ENCODE peak calls at places on chromosomes 6 and 20, in eight cellular contexts. H is HFF-Myc, U is GM23338, N is AG04449, S is endothelial cell, G is PC-3, C is psoas muscle, D is heart right ventricle. I is an unnamed sample.

GRCh38 chr6:101294676-101295075 is 98.8 kb upstream of the GRIK2 start:
- DNase-seq in H (no peak), U (no peak), N (no peak), S (no peak), G (peak), C (no peak), D (no peak), I (no peak)

GRCh38 chr6:48111143-48111506 is at the start of gene PTCHD4:
- DNase-seq in H (peak), U (peak), N (no peak), S (peak), G (peak), C (no peak), D (no peak), I (no peak)

GRCh38 chr6:164097557-164098398 is 683.3 kb downstream of the QKI start:
- DNase-seq in H (no peak), U (peak), N (no peak), S (peak), G (peak), C (peak), D (no peak), I (no peak)

GRCh38 chr6:135054238-135054574 is 416 bp downstream of the HBS1L start:
- DNase-seq in H (no peak), U (no peak), N (no peak), S (no peak), G (peak), C (no peak), D (no peak), I (no peak)

GRCh38 chr6:42007286-42007685 is 43.0 kb upstream of the TAF8 start:
- DNase-seq in H (no peak), U (no peak), N (no peak), S (no peak), G (no peak), C (no peak), D (no peak), I (no peak)

GRCh38 chr20:25082498-25082873 is 545 bp upstream of the VSX1 start:
- DNase-seq in H (no peak), U (no peak), N (no peak), S (no peak), G (no peak), C (peak), D (no peak), I (no peak)

GRCh38 chr6:104597541-104598050 is 262.1 kb downstream of the HACE1 start:
- DNase-seq in H (peak), U (peak), N (peak), S (no peak), G (peak), C (no peak), D (no peak), I (no peak)

GRCh38 chr6:155212616-155213380 is 51.0 kb upstream of the CLDN20 start:
- DNase-seq in H (no peak), U (no peak), N (no peak), S (no peak), G (peak), C (no peak), D (no peak), I (no peak)

GRCh38 chr20:8489094-8489883 is 357.2 kb downstream of the PLCB1 start:
- DNase-seq in H (no peak), U (no peak), N (no peak), S (no peak), G (no peak), C (no peak), D (no peak), I (no peak)

GRCh38 chr20:19265646-19266374 is 53.4 kb downstream of the SLC24A3 start:
- DNase-seq in H (no peak), U (peak), N (no peak), S (no peak), G (no peak), C (no peak), D (no peak), I (no peak)

GRCh38 chr6:16544006-16544405 is 217.3 kb downstream of the ATXN1 start:
- DNase-seq in H (no peak), U (peak), N (no peak), S (peak), G (no peak), C (peak), D (peak), I (no peak)

GRCh38 chr6:114083251-114083650 is 112.3 kb upstream of the HDAC2 start:
- DNase-seq in H (no peak), U (no peak), N (no peak), S (no peak), G (no peak), C (no peak), D (no peak), I (no peak)

GRCh38 chr20:9535457-9535856 is 21.1 kb downstream of the LAMP5 start:
- DNase-seq in H (no peak), U (no peak), N (no peak), S (no peak), G (no peak), C (no peak), D (no peak), I (no peak)

GRCh38 chr6:158028876-158029275 is 47.2 kb downstream of the SYNJ2 start:
- DNase-seq in H (no peak), U (no peak), N (no peak), S (no peak), G (no peak), C (no peak), D (no peak), I (peak)

GRCh38 chr6:27726620-27727023 is 185.6 kb downstream of the OR2B2 start:
- DNase-seq in H (peak), U (peak), N (no peak), S (no peak), G (peak), C (no peak), D (no peak), I (no peak)

GRCh38 chr20:54172532-54172855 is 1.3 kb downstream of the CYP24A1 start:
- DNase-seq in H (no peak), U (no peak), N (no peak), S (no peak), G (peak), C (no peak), D (no peak), I (no peak)

GRCh38 chr20:45774933-45775332 is 16.8 kb downstream of the WFDC3 start:
- DNase-seq in H (no peak), U (no peak), N (no peak), S (no peak), G (no peak), C (no peak), D (no peak), I (no peak)

GRCh38 chr6:131923356-131923755 is 27.8 kb downstream of the CCN2 start:
- DNase-seq in H (peak), U (peak), N (no peak), S (peak), G (peak), C (no peak), D (no peak), I (no peak)

GRCh38 chr6:152648090-152648489 is 10.9 kb upstream of the SYNE1 start:
- DNase-seq in H (no peak), U (no peak), N (no peak), S (no peak), G (no peak), C (no peak), D (no peak), I (no peak)

GRCh38 chr6:56604186-56604585 is 38.5 kb downstream of the DST start:
- DNase-seq in H (no peak), U (no peak), N (no peak), S (no peak), G (no peak), C (no peak), D (no peak), I (no peak)

GRCh38 chr6:168355716-168356522 is 36.3 kb upstream of the DACT2 start:
- DNase-seq in H (no peak), U (peak), N (no peak), S (peak), G (no peak), C (peak), D (peak), I (no peak)

GRCh38 chr6:33607126-33607783 is 13.9 kb upstream of the ITPR3 start:
- DNase-seq in H (no peak), U (no peak), N (no peak), S (no peak), G (no peak), C (no peak), D (no peak), I (no peak)

GRCh38 chr20:50772418-50773185 is 22.3 kb upstream of the BCAS4 start:
- DNase-seq in H (no peak), U (no peak), N (no peak), S (no peak), G (no peak), C (no peak), D (no peak), I (no peak)

GRCh38 chr6:41258196-41258493 is 28.3 kb downstream of the TREM1 start:
- DNase-seq in H (no peak), U (no peak), N (no peak), S (no peak), G (no peak), C (no peak), D (no peak), I (no peak)

GRCh38 chr20:41161886-41162285 is 24.5 kb downstream of the PLCG1 start:
- DNase-seq in H (no peak), U (no peak), N (no peak), S (no peak), G (no peak), C (no peak), D (no peak), I (no peak)

GRCh38 chr6:84639396-84639795 is 125.0 kb downstream of the TBX18 start:
- DNase-seq in H (no peak), U (no peak), N (no peak), S (no peak), G (peak), C (no peak), D (no peak), I (no peak)

GRCh38 chr6:89413006-89413400 is 930 bp upstream of the RRAGD start:
- DNase-seq in H (no peak), U (no peak), N (no peak), S (no peak), G (no peak), C (no peak), D (no peak), I (no peak)

GRCh38 chr6:354631-355280 is 36.8 kb upstream of the IRF4 start:
- DNase-seq in H (no peak), U (no peak), N (no peak), S (no peak), G (no peak), C (no peak), D (no peak), I (no peak)

GRCh38 chr6:136226027-136226673 is 24.0 kb downstream of the MTFR2 start:
- DNase-seq in H (no peak), U (peak), N (no peak), S (peak), G (peak), C (peak), D (no peak), I (peak)

GRCh38 chr6:91081452-91082067 is 494.7 kb upstream of the MAP3K7 start:
- DNase-seq in H (peak), U (peak), N (peak), S (peak), G (peak), C (no peak), D (no peak), I (no peak)

GRCh38 chr6:117149324-117149723 is 116.0 kb upstream of the VGLL2 start:
- DNase-seq in H (no peak), U (no peak), N (no peak), S (no peak), G (no peak), C (no peak), D (no peak), I (no peak)

GRCh38 chr6:102732908-102733307 is 1339.4 kb downstream of the GRIK2 start:
- DNase-seq in H (peak), U (no peak), N (no peak), S (no peak), G (peak), C (no peak), D (no peak), I (no peak)

GRCh38 chr6:134908906-134909516 is 40.9 kb downstream of the ALDH8A1 start:
- DNase-seq in H (peak), U (no peak), N (peak), S (no peak), G (peak), C (peak), D (peak), I (peak)

GRCh38 chr6:155528982-155529453 is 73.4 kb upstream of the NOX3 start:
- DNase-seq in H (peak), U (no peak), N (peak), S (no peak), G (peak), C (no peak), D (no peak), I (peak)

GRCh38 chr6:17093692-17094091 is 8.2 kb upstream of the STMND1 start:
- DNase-seq in H (no peak), U (peak), N (no peak), S (no peak), G (peak), C (no peak), D (no peak), I (no peak)

GRCh38 chr6:118377711-118378414 is 170.2 kb upstream of the PLN start:
- DNase-seq in H (no peak), U (peak), N (no peak), S (no peak), G (no peak), C (peak), D (peak), I (no peak)

GRCh38 chr20:58883243-58883691 is 30.8 kb downstream of the GNAS start:
- DNase-seq in H (no peak), U (peak), N (no peak), S (no peak), G (no peak), C (no peak), D (no peak), I (no peak)

GRCh38 chr6:40222354-40222753 is 288.1 kb upstream of the MOCS1 start:
- DNase-seq in H (no peak), U (no peak), N (no peak), S (no peak), G (no peak), C (no peak), D (no peak), I (no peak)

GRCh38 chr6:151084275-151084674 is 155.5 kb upstream of the AKAP12 start:
- DNase-seq in H (no peak), U (no peak), N (no peak), S (no peak), G (no peak), C (no peak), D (no peak), I (no peak)

DNA sequence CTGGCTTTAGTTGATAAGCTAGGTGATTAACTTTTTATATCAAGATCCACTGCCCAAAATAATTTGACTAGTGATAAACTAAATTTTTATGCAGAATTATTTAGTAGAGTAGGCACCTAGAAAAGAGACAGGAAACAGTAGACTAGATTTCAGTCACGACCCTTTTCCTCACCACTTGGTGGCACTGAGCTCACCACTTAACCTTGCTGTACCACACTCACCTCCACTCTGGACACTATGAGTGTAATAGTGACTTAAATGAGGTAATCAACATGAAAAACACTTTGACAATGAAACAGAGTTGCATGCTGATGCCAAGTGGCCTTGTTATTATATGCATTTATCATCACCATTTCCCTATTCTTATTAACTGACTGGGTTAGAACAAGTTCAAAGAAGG is 730.4 kb downstream of the KIF16B start:
- DNase-seq in H (no peak), U (no peak), N (no peak), S (no peak), G (peak), C (no peak), D (no peak), I (no peak)
- TF ChIP-seq CTCF in H (no peak), U (peak), N (no peak), S (no peak), G (peak), C (no peak), D (no peak), I (no peak)

GRCh38 chr6:95837890-95838289 is 177.9 kb upstream of the FUT9 start:
- DNase-seq in H (no peak), U (no peak), N (no peak), S (no peak), G (no peak), C (no peak), D (no peak), I (no peak)

GRCh38 chr6:95847061-95847460 is 168.7 kb upstream of the FUT9 start:
- DNase-seq in H (no peak), U (peak), N (no peak), S (peak), G (no peak), C (no peak), D (no peak), I (no peak)

GRCh38 chr6:95846652-95847051 is 169.1 kb upstream of the FUT9 start:
- DNase-seq in H (no peak), U (no peak), N (no peak), S (no peak), G (no peak), C (no peak), D (no peak), I (no peak)

DNA sequence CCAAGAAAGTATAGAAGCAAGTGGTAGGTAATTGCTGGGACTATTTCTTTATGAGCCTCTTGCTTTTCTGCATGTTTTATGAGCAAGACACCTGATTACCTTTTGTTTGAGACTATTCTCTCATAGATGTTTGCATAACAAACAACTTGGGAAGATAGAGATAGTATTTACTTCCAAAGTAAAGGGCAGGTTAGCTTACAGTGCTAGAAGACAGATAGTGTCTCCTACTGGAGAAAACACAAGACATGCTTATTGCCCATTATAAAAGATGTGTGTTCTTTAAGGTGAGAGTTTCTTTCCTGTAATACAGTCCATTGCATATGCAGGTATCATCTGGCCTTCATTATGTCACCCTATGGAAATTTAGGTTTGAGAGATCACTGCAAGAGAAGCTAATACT is 174.2 kb upstream of the FUT9 start:
- DNase-seq in H (no peak), U (peak), N (no peak), S (no peak), G (no peak), C (no peak), D (no peak), I (no peak)
- TF ChIP-seq CTCF in H (no peak), U (no peak), N (no peak), S (no peak), G (no peak), C (no peak), D (no peak), I (no peak)

DNA sequence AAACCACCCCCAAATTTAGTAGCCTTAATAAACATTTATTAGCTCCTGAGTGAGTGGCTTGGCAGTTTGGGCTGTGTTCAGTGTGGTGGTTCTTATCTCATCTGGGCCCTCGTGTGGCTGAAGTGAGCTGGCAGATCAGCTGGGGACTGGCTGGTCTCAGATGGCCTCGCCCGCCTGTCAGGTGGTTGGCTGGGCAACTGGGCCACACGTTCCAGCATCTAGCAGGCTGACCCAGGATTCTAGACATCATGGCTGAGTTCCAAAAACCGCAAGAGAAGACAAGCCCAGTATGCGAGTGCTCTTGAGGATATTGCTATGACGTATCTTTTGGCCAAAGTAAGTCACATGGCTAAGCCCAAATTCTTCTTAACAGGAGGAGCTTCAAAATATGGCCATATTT is 28.9 kb downstream of the EIF2S2 start:
- DNase-seq in H (peak), U (peak), N (no peak), S (no peak), G (peak), C (peak), D (peak), I (peak)
- TF ChIP-seq CTCF in H (no peak), U (peak), N (no peak), S (no peak), G (peak), C (peak), D (peak), I (peak)

GRCh38 chr6:147509900-147510299 is 1.4 kb downstream of the SAMD5 start:
- DNase-seq in H (no peak), U (no peak), N (no peak), S (no peak), G (no peak), C (no peak), D (no peak), I (no peak)

GRCh38 chr6:147514831-147515230 is 6.3 kb downstream of the SAMD5 start:
- DNase-seq in H (no peak), U (no peak), N (no peak), S (no peak), G (no peak), C (no peak), D (no peak), I (no peak)

GRCh38 chr6:147510949-147511590 is 2.6 kb downstream of the SAMD5 start:
- DNase-seq in H (no peak), U (no peak), N (no peak), S (no peak), G (no peak), C (no peak), D (no peak), I (no peak)

DNA sequence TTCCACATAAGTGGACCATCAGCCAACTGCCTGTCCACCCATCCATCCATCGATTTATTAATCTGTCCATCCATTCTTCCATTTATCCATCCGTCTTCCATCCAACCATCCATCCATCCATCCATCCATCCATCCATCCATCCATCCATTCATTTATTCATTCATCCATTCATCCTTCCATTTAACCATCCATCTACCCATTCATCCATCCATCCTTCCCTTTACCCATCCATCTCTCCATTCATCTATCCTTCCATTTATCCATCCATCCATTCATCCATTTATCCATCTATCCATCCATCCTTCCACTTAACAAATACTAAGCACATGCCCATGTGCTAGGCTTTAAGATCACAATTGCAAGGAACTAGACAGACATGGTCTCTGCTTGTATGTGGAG is 6.8 kb downstream of the SAMD5 start:
- DNase-seq in H (no peak), U (no peak), N (no peak), S (no peak), G (no peak), C (no peak), D (no peak), I (no peak)
- TF ChIP-seq CTCF in H (no peak), U (no peak), N (no peak), S (no peak), G (no peak), C (no peak), D (no peak), I (no peak)

DNA sequence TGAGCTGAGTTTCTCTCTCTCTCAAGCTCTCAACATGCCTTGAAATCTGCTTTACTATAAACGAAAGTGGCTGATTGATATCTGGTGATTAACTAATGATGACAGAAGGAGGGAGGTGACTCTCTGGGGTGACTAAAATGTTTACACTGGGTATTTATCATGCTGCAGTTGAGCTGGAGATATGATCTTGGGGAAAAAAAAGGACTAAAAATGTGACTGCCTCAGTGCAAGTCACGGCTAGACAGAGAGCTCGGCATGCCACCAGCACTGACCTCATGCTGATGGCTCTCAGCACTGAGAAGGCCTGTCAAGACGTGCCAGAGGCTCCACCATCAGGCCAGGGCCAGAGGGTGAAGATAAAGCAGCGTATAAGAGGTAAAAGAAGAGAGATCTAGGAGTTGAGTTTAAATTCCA is 103.1 kb upstream of the SPACA1 start:
- DNase-seq in H (no peak), U (peak), N (no peak), S (no peak), G (peak), C (peak), D (peak), I (peak)
- TF ChIP-seq CTCF in H (no peak), U (peak), N (no peak), S (no peak), G (peak), C (peak), D (peak), I (peak)

GRCh38 chr6:140538926-140539325 is 1164.5 kb upstream of the CITED2 start:
- DNase-seq in H (peak), U (peak), N (no peak), S (no peak), G (peak), C (no peak), D (no peak), I (no peak)
- TF ChIP-seq CTCF in H (no peak), U (peak), N (no peak), S (no peak), G (peak), C (no peak), D (no peak), I (no peak)

I was measured in tibial artery.